ENCODE peak calls at places on chromosome 19, in six cellular contexts. T, D, Z, A, F and H are unnamed samples.

GRCh38 chr19:37899453-37899852 is 6.9 kb downstream of the WDR87 start:
- DNase-seq in D (no peak), A (no peak), T (no peak), F (no peak), Z (no peak), H (no peak)

GRCh38 chr19:13717194-13717643 is 47.1 kb upstream of the MRI1 start:
- DNase-seq in D (no peak), F (no peak), Z (no peak), A (peak), T (no peak), H (no peak)

GRCh38 chr19:47186337-47187022 is 44.5 kb downstream of the BBC3 start:
- DNase-seq in T (no peak), Z (no peak), F (no peak), A (no peak), D (no peak), H (no peak)

GRCh38 chr19:14480695-14481069 is 5.5 kb upstream of the PTGER1 start:
- DNase-seq in T (no peak), Z (no peak), D (no peak), F (no peak), A (no peak), H (no peak)

GRCh38 chr19:55341191-55342043 is 1.7 kb downstream of the KMT5C start:
- DNase-seq in D (peak), F (no peak), Z (peak), A (peak), T (peak), H (peak)

GRCh38 chr19:49301165-49301865 is 23.7 kb downstream of the SLC6A16 start:
- DNase-seq in T (peak), Z (peak), D (peak), A (peak), F (peak), H (peak)

GRCh38 chr19:8242212-8242821 is 33.1 kb downstream of the CERS4 start:
- DNase-seq in D (no peak), F (no peak), T (no peak), Z (no peak), A (no peak), H (no peak)

GRCh38 chr19:13007292-13008045 is 12.2 kb downstream of the NFIX start:
- DNase-seq in Z (no peak), T (no peak), D (no peak), F (no peak), A (no peak), H (no peak)

GRCh38 chr19:47699360-47699917 is 13.8 kb upstream of the EHD2 start:
- DNase-seq in Z (peak), D (peak), A (peak), T (no peak), F (no peak), H (peak)

GRCh38 chr19:7013678-7014077 is 7.6 kb downstream of the MBD3L2B start:
- DNase-seq in D (no peak), F (no peak), Z (no peak), T (no peak), A (no peak), H (no peak)

GRCh38 chr19:18000981-18001836 is 6.8 kb upstream of the ARRDC2 start:
- DNase-seq in F (no peak), T (peak), A (peak), D (peak), Z (peak), H (peak)

DNA sequence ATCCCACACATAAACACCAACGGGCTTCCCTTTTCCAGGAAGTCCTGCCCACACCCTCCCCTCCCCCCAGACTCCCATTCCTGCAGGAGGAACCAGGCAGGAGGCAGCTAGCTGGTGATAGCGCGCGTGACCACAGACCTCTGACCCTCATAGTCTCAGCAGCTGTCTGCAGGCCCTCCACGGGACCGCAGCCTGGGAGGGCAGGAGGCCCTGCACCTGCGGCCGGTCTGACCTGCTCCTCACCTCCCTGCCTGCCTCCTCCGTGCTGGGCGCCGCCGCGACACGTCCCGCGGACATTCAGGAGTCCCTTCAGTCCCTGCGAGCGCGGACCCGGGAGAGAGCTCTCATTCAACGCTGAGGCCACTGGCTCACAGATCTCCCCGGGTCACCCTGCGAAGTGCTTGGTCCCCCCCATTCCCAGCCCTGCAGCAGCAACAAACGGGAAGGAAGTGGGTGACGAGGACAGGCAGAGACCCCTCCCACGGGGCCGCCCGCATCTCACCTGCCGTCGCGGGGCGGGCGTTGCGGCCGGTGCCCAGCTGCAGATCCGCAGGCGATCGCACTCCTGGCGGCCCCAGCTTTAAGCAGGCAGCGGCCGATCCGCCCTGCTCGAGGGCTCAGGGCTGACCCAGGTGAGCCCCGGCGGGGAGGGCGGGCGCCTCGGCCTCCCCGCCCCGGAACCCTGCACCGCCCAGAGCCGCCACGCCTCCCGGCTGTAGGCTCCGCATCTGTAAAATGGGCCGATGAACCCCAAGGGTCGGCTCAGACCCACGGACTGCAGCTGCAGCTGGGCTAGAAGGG is 1.1 kb upstream of the ACP5 start:
- DNase-seq in Z (peak), T (no peak), D (peak), A (peak), F (no peak), H (no peak)
- TF ChIP-seq SP1 in Z (no peak), T (no peak), D (no peak), A (no peak), F (no peak), H (no peak)

GRCh38 chr19:10009714-10010224 is 535 bp downstream of the COL5A3 start:
- DNase-seq in A (no peak), D (no peak), Z (no peak), F (no peak), T (no peak), H (no peak)
- TF ChIP-seq SP1 in A (no peak), D (no peak), Z (no peak), F (no peak), T (no peak), H (no peak)

DNA sequence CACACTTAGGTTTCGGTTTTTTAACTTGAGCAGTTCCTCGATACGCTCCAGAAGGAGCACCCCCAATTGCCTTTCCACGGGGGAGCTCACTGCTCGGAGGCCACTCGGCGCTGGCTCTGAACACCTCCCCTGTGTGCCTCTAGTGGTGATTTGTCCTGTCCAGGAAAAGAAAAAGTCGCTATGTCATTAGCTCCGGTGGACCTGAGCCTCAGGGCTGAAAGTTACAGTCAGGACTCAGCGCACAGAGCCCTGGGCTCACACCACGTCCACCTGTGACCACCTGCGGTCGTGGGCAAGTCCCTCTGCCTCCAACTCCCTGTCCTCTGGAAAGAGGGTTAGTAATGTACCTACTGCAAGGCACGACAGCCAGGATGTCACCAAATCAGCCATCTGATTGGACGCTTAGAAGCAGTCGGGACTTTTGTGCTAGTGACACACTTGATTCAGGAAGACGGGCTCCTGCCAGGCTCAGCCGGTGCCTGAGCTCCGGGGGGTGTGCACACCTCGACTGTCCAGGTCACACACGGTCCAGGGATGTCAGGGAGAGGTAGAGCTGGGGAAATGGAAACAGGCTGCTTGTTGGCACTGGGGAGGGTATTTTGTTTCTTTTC is 3.9 kb upstream of the TMPRSS9 start:
- DNase-seq in F (no peak), D (no peak), T (no peak), A (no peak), Z (no peak), H (no peak)
- TF ChIP-seq SP1 in F (no peak), D (no peak), T (no peak), A (no peak), Z (no peak), H (no peak)

DNA sequence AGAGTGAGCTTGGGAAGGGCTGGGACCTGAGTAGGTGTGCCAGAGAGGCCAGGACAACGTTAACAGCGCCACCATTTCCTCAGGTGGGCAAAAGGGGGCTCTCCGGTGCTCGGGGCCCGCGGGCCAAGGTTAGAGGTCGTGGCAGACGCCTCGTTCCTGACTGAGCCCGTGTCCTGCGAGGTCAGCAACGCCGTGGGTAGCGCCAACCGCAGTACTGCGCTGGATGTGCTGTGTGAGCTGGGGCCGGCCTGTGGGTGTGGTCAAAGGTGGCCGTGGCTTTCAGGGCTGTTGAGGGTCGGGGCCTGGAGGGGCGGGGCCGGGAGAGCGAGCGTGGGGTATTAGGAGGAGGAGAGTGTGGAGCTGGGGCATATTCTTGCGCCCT is 3.7 kb downstream of the KIRREL2 start:
- DNase-seq in A (no peak), T (no peak), D (peak), Z (no peak), F (no peak), H (no peak)
- TF ChIP-seq SP1 in A (no peak), T (no peak), D (no peak), Z (no peak), F (no peak), H (no peak)

DNA sequence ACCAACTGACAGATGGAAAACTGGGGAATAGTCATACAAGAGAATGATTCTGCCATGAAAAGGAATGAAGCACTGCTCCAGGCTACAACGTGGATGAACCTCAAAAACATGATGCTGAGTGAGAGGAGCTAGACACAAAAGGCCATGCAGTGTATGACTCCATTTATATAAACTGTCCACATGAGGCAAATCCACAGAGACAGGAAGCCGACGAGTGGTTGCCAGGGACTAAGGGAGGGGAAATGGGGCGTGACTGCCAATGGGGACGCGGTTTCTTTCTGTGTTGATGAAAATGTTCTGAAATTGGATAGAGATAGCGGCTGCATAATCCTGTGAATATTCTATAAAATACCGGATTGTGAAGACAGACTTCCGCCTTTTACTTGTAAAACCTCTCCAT is 10.2 kb downstream of the SMIM7 start:
- DNase-seq in A (no peak), D (no peak), Z (no peak), T (no peak), F (no peak), H (no peak)
- TF ChIP-seq SP1 in A (no peak), D (no peak), Z (no peak), T (no peak), F (no peak), H (no peak)